ENCODE peak calls at places on chromosomes 3 and 15, in seven cellular contexts. N is COR-L47; F is stimulated activated CD4-positive, alpha-beta T cell treated with anti-CD3 and anti-CD28 coated beads, Interleukin-1b, Interleukin-23, amount 100 ng/mL, for 48 hours; L is naive thymus-derived CD4-positive, alpha-beta T cell; T is amniotic stem cell; E is NCI-H2081; I is Peyer's patch. X is an unnamed sample.

GRCh38 chr15:95277266-95277665 is 1045.9 kb downstream of the MCTP2 start:
- DNase-seq in N (no peak), F (no peak), I (no peak), L (no peak), E (no peak), T (peak), X (no peak)

GRCh38 chr3:172096881-172097420 is 57.6 kb downstream of the FNDC3B start:
- DNase-seq in N (no peak), I (no peak), L (no peak), E (peak), F (no peak), T (no peak), X (no peak)

GRCh38 chr3:48445277-48445882 is 1.2 kb upstream of the ATRIP start:
- DNase-seq in E (no peak), F (no peak), I (no peak), L (no peak), T (no peak), N (no peak), X (no peak)

GRCh38 chr3:37905987-37906674 is 44.5 kb downstream of the CTDSPL start:
- DNase-seq in E (no peak), I (no peak), N (peak), T (no peak), F (no peak), L (no peak), X (no peak)

GRCh38 chr3:39000008-39000450 is 51.7 kb downstream of the SCN11A start:
- DNase-seq in E (peak), I (no peak), N (peak), L (peak), T (peak), F (no peak), X (peak)

GRCh38 chr15:70327328-70328136 is 229.8 kb upstream of the TLE3 start:
- DNase-seq in N (no peak), I (no peak), L (no peak), E (no peak), T (no peak), F (no peak), X (no peak)

GRCh38 chr3:126124148-126124868 is 40.4 kb upstream of the SLC41A3 start:
- DNase-seq in F (no peak), L (no peak), I (no peak), E (no peak), T (no peak), N (peak), X (peak)

GRCh38 chr3:12999147-13000140 is 73.8 kb downstream of the IQSEC1 start:
- DNase-seq in F (no peak), N (no peak), E (no peak), L (no peak), T (no peak), I (peak), X (no peak)

GRCh38 chr15:90174140-90174891 is 26.8 kb upstream of the SEMA4B start:
- DNase-seq in I (no peak), T (no peak), F (no peak), L (no peak), E (peak), N (peak), X (no peak)

GRCh38 chr15:58387130-58387529 is 44.7 kb upstream of the LIPC start:
- DNase-seq in I (no peak), L (no peak), T (no peak), N (no peak), E (no peak), F (no peak), X (no peak)

GRCh38 chr3:9970020-9970652 is 16.5 kb downstream of the EMC3 start:
- DNase-seq in E (no peak), I (no peak), L (no peak), T (no peak), F (no peak), N (no peak), X (no peak)

GRCh38 chr15:65778269-65778668 is 13.8 kb downstream of the DENND4A start:
- DNase-seq in L (no peak), T (no peak), N (no peak), F (no peak), E (no peak), I (no peak), X (no peak)

GRCh38 chr3:50652709-50653108 is 22.0 kb upstream of the DOCK3 start:
- DNase-seq in T (no peak), N (no peak), I (peak), F (peak), E (no peak), L (peak), X (no peak)

GRCh38 chr3:127986803-127987202 is 65.4 kb upstream of the SEC61A1 start:
- DNase-seq in L (no peak), E (no peak), F (no peak), T (no peak), N (no peak), I (no peak), X (no peak)

GRCh38 chr3:45992820-45993219 is 2.8 kb downstream of the FYCO1 start:
- DNase-seq in E (no peak), I (no peak), T (peak), F (no peak), L (no peak), N (no peak), X (no peak)

X was measured in NCI-H526 treated with DMSO at 0.1 percent for 48 hours.